ENCODE peak calls at places on chromosome 18, in nine cellular contexts. One of them, this sample, is unnamed.

GRCh38 chr18:1047406-1047805 is 142.7 kb downstream of the ADCYAP1 start:
- DNase-seq in HTR-8/SVneo: peak; percentile 24
- DNase-seq in gastrocnemius medialis: no peak
- DNase-seq in NCI-H2029 treated with DMSO at 0.1 percent for 48 hours: no peak
- DNase-seq in tibial nerve: no peak
- DNase-seq in AG08396: no peak
- DNase-seq in activated CD4-positive, alpha-beta T cell treated with anti-CD3 and anti-CD28 coated beads, Interleukin-2, amount 10 ng/mL, durations not matched to agents 7 days and 5 days: no peak
- DNase-seq in pancreas: no peak
- DNase-seq in nephron progenitor cell: no peak
- DNase-seq in this sample: no peak

GRCh38 chr18:11096411-11096810 is 53.0 kb downstream of the PIEZO2 start:
- DNase-seq in HTR-8/SVneo: no peak
- DNase-seq in gastrocnemius medialis: no peak
- DNase-seq in NCI-H2029 treated with DMSO at 0.1 percent for 48 hours: no peak
- DNase-seq in tibial nerve: no peak
- DNase-seq in AG08396: no peak
- DNase-seq in activated CD4-positive, alpha-beta T cell treated with anti-CD3 and anti-CD28 coated beads, Interleukin-2, amount 10 ng/mL, durations not matched to agents 7 days and 5 days: no peak
- DNase-seq in pancreas: no peak
- DNase-seq in nephron progenitor cell: no peak
- DNase-seq in this sample: no peak

GRCh38 chr18:21703241-21703820 is 1.2 kb downstream of the ABHD3 start:
- DNase-seq in HTR-8/SVneo: peak; percentile 10
- DNase-seq in gastrocnemius medialis: no peak
- DNase-seq in NCI-H2029 treated with DMSO at 0.1 percent for 48 hours: no peak
- DNase-seq in tibial nerve: no peak
- DNase-seq in AG08396: no peak
- DNase-seq in activated CD4-positive, alpha-beta T cell treated with anti-CD3 and anti-CD28 coated beads, Interleukin-2, amount 10 ng/mL, durations not matched to agents 7 days and 5 days: peak; percentile 38
- DNase-seq in pancreas: peak; percentile 24
- DNase-seq in nephron progenitor cell: no peak
- DNase-seq in this sample: no peak

GRCh38 chr18:61541673-61542072 is 208.4 kb downstream of the CDH20 start:
- DNase-seq in HTR-8/SVneo: peak; percentile 22
- DNase-seq in gastrocnemius medialis: no peak
- DNase-seq in NCI-H2029 treated with DMSO at 0.1 percent for 48 hours: no peak
- DNase-seq in tibial nerve: no peak
- DNase-seq in AG08396: no peak
- DNase-seq in activated CD4-positive, alpha-beta T cell treated with anti-CD3 and anti-CD28 coated beads, Interleukin-2, amount 10 ng/mL, durations not matched to agents 7 days and 5 days: no peak
- DNase-seq in pancreas: no peak
- DNase-seq in nephron progenitor cell: no peak
- DNase-seq in this sample: no peak

GRCh38 chr18:2572892-2573291 is 1.5 kb downstream of the NDC80 start:
- DNase-seq in HTR-8/SVneo: no peak
- DNase-seq in gastrocnemius medialis: no peak
- DNase-seq in NCI-H2029 treated with DMSO at 0.1 percent for 48 hours: no peak
- DNase-seq in tibial nerve: no peak
- DNase-seq in AG08396: no peak
- DNase-seq in activated CD4-positive, alpha-beta T cell treated with anti-CD3 and anti-CD28 coated beads, Interleukin-2, amount 10 ng/mL, durations not matched to agents 7 days and 5 days: no peak
- DNase-seq in pancreas: no peak
- DNase-seq in nephron progenitor cell: no peak
- DNase-seq in this sample: no peak

GRCh38 chr18:48534364-48534763 is 4.5 kb upstream of the CTIF start:
- DNase-seq in HTR-8/SVneo: no peak
- DNase-seq in gastrocnemius medialis: no peak
- DNase-seq in NCI-H2029 treated with DMSO at 0.1 percent for 48 hours: no peak
- DNase-seq in tibial nerve: no peak
- DNase-seq in AG08396: peak; percentile 44
- DNase-seq in activated CD4-positive, alpha-beta T cell treated with anti-CD3 and anti-CD28 coated beads, Interleukin-2, amount 10 ng/mL, durations not matched to agents 7 days and 5 days: no peak
- DNase-seq in pancreas: no peak
- DNase-seq in nephron progenitor cell: no peak
- DNase-seq in this sample: no peak

GRCh38 chr18:13136056-13136688 is 82.4 kb upstream of the LDLRAD4 start:
- DNase-seq in HTR-8/SVneo: no peak
- DNase-seq in gastrocnemius medialis: no peak
- DNase-seq in NCI-H2029 treated with DMSO at 0.1 percent for 48 hours: peak; percentile 11
- DNase-seq in tibial nerve: no peak
- DNase-seq in AG08396: no peak
- DNase-seq in activated CD4-positive, alpha-beta T cell treated with anti-CD3 and anti-CD28 coated beads, Interleukin-2, amount 10 ng/mL, durations not matched to agents 7 days and 5 days: peak; percentile 14
- DNase-seq in pancreas: no peak
- DNase-seq in nephron progenitor cell: no peak
- DNase-seq in this sample: no peak

GRCh38 chr18:45014047-45014501 is 333.4 kb downstream of the SETBP1 start:
- DNase-seq in HTR-8/SVneo: peak; percentile 5
- DNase-seq in gastrocnemius medialis: no peak
- DNase-seq in NCI-H2029 treated with DMSO at 0.1 percent for 48 hours: no peak
- DNase-seq in tibial nerve: no peak
- DNase-seq in AG08396: peak; percentile 78
- DNase-seq in activated CD4-positive, alpha-beta T cell treated with anti-CD3 and anti-CD28 coated beads, Interleukin-2, amount 10 ng/mL, durations not matched to agents 7 days and 5 days: no peak
- DNase-seq in pancreas: no peak
- DNase-seq in nephron progenitor cell: no peak
- DNase-seq in this sample: peak; percentile 74

GRCh38 chr18:35578481-35578880 is 3.1 kb upstream of the GALNT1 start:
- DNase-seq in HTR-8/SVneo: no peak
- DNase-seq in gastrocnemius medialis: no peak
- DNase-seq in NCI-H2029 treated with DMSO at 0.1 percent for 48 hours: no peak
- DNase-seq in tibial nerve: no peak
- DNase-seq in AG08396: no peak
- DNase-seq in activated CD4-positive, alpha-beta T cell treated with anti-CD3 and anti-CD28 coated beads, Interleukin-2, amount 10 ng/mL, durations not matched to agents 7 days and 5 days: no peak
- DNase-seq in pancreas: no peak
- DNase-seq in nephron progenitor cell: no peak
- DNase-seq in this sample: peak; percentile 24

GRCh38 chr18:4108016-4108415 is 347.1 kb downstream of the DLGAP1 start:
- DNase-seq in HTR-8/SVneo: no peak
- DNase-seq in gastrocnemius medialis: no peak
- DNase-seq in NCI-H2029 treated with DMSO at 0.1 percent for 48 hours: no peak
- DNase-seq in tibial nerve: no peak
- DNase-seq in AG08396: no peak
- DNase-seq in activated CD4-positive, alpha-beta T cell treated with anti-CD3 and anti-CD28 coated beads, Interleukin-2, amount 10 ng/mL, durations not matched to agents 7 days and 5 days: no peak
- DNase-seq in pancreas: no peak
- DNase-seq in nephron progenitor cell: no peak
- DNase-seq in this sample: no peak

GRCh38 chr18:26791676-26792075 is 73.8 kb downstream of the AQP4 start:
- DNase-seq in HTR-8/SVneo: no peak
- DNase-seq in gastrocnemius medialis: no peak
- DNase-seq in NCI-H2029 treated with DMSO at 0.1 percent for 48 hours: no peak
- DNase-seq in tibial nerve: no peak
- DNase-seq in AG08396: no peak
- DNase-seq in activated CD4-positive, alpha-beta T cell treated with anti-CD3 and anti-CD28 coated beads, Interleukin-2, amount 10 ng/mL, durations not matched to agents 7 days and 5 days: no peak
- DNase-seq in pancreas: no peak
- DNase-seq in nephron progenitor cell: no peak
- DNase-seq in this sample: no peak

GRCh38 chr18:79928563-79928960 is 22.9 kb downstream of the SLC66A2 start:
- DNase-seq in HTR-8/SVneo: no peak
- DNase-seq in gastrocnemius medialis: no peak
- DNase-seq in NCI-H2029 treated with DMSO at 0.1 percent for 48 hours: no peak
- DNase-seq in tibial nerve: no peak
- DNase-seq in AG08396: no peak
- DNase-seq in activated CD4-positive, alpha-beta T cell treated with anti-CD3 and anti-CD28 coated beads, Interleukin-2, amount 10 ng/mL, durations not matched to agents 7 days and 5 days: no peak
- DNase-seq in pancreas: peak; percentile 7
- DNase-seq in nephron progenitor cell: no peak
- DNase-seq in this sample: no peak

GRCh38 chr18:58231930-58232329 is 187.9 kb downstream of the NEDD4L start:
- DNase-seq in HTR-8/SVneo: no peak
- DNase-seq in gastrocnemius medialis: no peak
- DNase-seq in NCI-H2029 treated with DMSO at 0.1 percent for 48 hours: no peak
- DNase-seq in tibial nerve: no peak
- DNase-seq in AG08396: no peak
- DNase-seq in activated CD4-positive, alpha-beta T cell treated with anti-CD3 and anti-CD28 coated beads, Interleukin-2, amount 10 ng/mL, durations not matched to agents 7 days and 5 days: no peak
- DNase-seq in pancreas: no peak
- DNase-seq in nephron progenitor cell: no peak
- DNase-seq in this sample: no peak

GRCh38 chr18:63553117-63553516 is 10.9 kb downstream of the SERPINB12 start:
- DNase-seq in HTR-8/SVneo: peak; percentile 4
- DNase-seq in gastrocnemius medialis: no peak
- DNase-seq in NCI-H2029 treated with DMSO at 0.1 percent for 48 hours: no peak
- DNase-seq in tibial nerve: no peak
- DNase-seq in AG08396: peak; percentile 69
- DNase-seq in activated CD4-positive, alpha-beta T cell treated with anti-CD3 and anti-CD28 coated beads, Interleukin-2, amount 10 ng/mL, durations not matched to agents 7 days and 5 days: no peak
- DNase-seq in pancreas: no peak
- DNase-seq in nephron progenitor cell: no peak
- DNase-seq in this sample: peak; percentile 34

GRCh38 chr18:26710460-26711096 is 154.9 kb downstream of the AQP4 start:
- DNase-seq in HTR-8/SVneo: no peak
- DNase-seq in gastrocnemius medialis: no peak
- DNase-seq in NCI-H2029 treated with DMSO at 0.1 percent for 48 hours: no peak
- DNase-seq in tibial nerve: no peak
- DNase-seq in AG08396: no peak
- DNase-seq in activated CD4-positive, alpha-beta T cell treated with anti-CD3 and anti-CD28 coated beads, Interleukin-2, amount 10 ng/mL, durations not matched to agents 7 days and 5 days: peak; percentile 40
- DNase-seq in pancreas: no peak
- DNase-seq in nephron progenitor cell: no peak
- DNase-seq in this sample: no peak

This sample was measured in retinal pigment epithelial cell.